ENCODE peak calls at places on chromosomes 2 and 18, in seven cellular contexts. G, L, P, W, T, O and N are unnamed samples.
A peak's percentile ranks its signal among the peaks of the same experiment; 100 is the strongest.

GRCh38 chr18:22563098-22563707 is 145.5 kb upstream of the CTAGE1 start:
- DNase-seq in G (peak; percentile 68), L (peak; percentile 94), P (peak; percentile 93), W (peak; percentile 89), T (peak; percentile 95), O (peak; percentile 62), N (peak; percentile 74)

GRCh38 chr2:68766378-68766845 is 31.8 kb downstream of the ARHGAP25 start:
- DNase-seq in G (no peak), L (peak; percentile 58), P (no peak), W (peak; percentile 66), T (peak; percentile 73), O (no peak), N (no peak)

GRCh38 chr2:192307530-192307929 is 112.8 kb upstream of the TMEFF2 start:
- DNase-seq in G (no peak), L (no peak), P (peak; percentile 6), W (no peak), T (peak; percentile 17), O (no peak), N (no peak)

GRCh38 chr18:74294526-74294925 is 2.8 kb upstream of the CYB5A start:
- DNase-seq in G (no peak), L (no peak), P (peak; percentile 35), W (no peak), T (no peak), O (no peak), N (no peak)

GRCh38 chr2:54897420-54898310 is 152.6 kb downstream of the RTN4 start:
- DNase-seq in G (no peak), L (no peak), P (no peak), W (no peak), T (no peak), O (no peak), N (no peak)

GRCh38 chr18:70931942-70932814 is 643.3 kb downstream of the SOCS6 start:
- DNase-seq in G (no peak), L (peak; percentile 59), P (peak; percentile 55), W (peak; percentile 58), T (peak; percentile 17), O (peak; percentile 3), N (no peak)

GRCh38 chr2:16588565-16588964 is 77.1 kb downstream of the CYRIA start:
- DNase-seq in G (no peak), L (no peak), P (no peak), W (no peak), T (no peak), O (no peak), N (no peak)

GRCh38 chr2:191202209-191202721 is 42.9 kb upstream of the MYO1B start:
- DNase-seq in G (no peak), L (peak; percentile 59), P (peak; percentile 87), W (no peak), T (peak; percentile 89), O (no peak), N (no peak)

DNA sequence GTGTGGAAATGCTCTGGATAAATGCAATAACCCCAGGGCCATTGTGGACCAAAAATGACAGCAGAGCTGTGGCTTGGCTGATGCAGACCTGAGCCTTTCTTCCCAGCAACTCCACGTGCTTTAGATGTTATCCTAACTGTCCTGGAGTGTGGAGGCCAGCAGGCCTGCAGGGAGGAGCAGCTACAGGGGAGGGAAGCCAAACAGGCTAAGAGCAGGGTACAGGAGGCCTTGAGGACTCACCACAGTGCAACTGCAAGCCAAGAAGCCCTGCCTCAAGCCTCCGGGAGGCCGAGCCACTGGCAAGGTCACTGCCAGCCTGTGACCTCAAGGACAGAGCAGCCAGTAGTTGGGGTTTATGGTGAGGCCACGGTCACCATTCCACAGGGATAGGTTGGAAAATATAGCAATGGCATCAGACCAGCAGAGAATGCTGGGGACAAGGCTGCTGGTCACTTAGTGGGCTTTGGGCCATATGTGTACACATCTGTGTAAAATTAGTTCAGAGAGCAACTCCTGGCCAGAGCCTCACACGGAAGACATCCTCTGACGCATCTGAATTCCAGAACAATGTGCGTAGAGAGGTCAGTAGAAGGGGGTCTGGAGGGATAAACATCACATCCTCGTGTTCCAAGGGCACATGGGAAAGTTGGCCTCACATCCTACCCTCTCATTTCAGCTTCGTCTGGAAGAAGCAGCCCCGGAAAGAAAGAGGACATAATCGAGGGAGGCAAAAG is 76.2 kb upstream of the UPP2 start:
- DNase-seq in G (no peak), L (peak; percentile 79), P (peak; percentile 40), W (no peak), T (peak; percentile 87), O (peak; percentile 11), N (no peak)
- H2AFZ ChIP-seq in G (peak overlapping the region; percentile 21), L (no peak overlapping the region), P (no peak overlapping the region), W (no peak overlapping the region), T (peak overlapping the region; percentile 68), O (no peak overlapping the region), N (no peak overlapping the region)

GRCh38 chr18:72742002-72742401 is 125.8 kb downstream of the NETO1 start:
- DNase-seq in G (no peak), L (no peak), P (no peak), W (no peak), T (no peak), O (no peak), N (no peak)

DNA sequence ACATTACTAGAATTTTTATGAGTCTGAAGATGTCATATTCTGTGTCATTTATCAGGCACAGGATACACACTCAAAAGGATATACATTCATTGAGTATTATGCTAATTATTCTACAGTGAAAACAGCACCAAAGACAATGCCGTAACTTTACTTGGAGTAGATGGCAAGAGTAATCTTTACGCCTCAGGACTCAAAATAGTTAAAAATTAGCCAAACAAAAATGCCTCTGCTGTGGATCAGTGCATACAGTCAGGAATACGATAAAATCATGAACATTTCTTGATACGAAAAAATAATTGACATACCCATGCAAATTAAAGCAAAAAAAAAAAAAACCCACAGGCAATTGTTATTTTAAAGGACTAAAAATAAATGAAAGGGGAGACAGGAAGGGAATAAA is 129.7 kb downstream of the NETO1 start:
- DNase-seq in G (no peak), L (no peak), P (no peak), W (no peak), T (no peak), O (no peak), N (no peak)
- H3K4me1 ChIP-seq in G (no peaks in the 10 kb centered on the region), L (no peaks in the 10 kb centered on the region), P (no peaks in the 10 kb centered on the region), W (no peaks in the 10 kb centered on the region), T (no peaks in the 10 kb centered on the region), O (no peaks in the 10 kb centered on the region), N (no peaks in the 10 kb centered on the region)

GRCh38 chr2:149741646-149742045 is 154.1 kb upstream of the MMADHC start:
- DNase-seq in G (no peak), L (peak; percentile 79), P (peak; percentile 86), W (no peak), T (peak; percentile 87), O (no peak), N (no peak)
- H2AFZ ChIP-seq in G (no peak overlapping the region), L (no peak overlapping the region), P (no peak overlapping the region), W (no peak overlapping the region), T (no peak overlapping the region), O (no peak overlapping the region), N (no peak overlapping the region)

DNA sequence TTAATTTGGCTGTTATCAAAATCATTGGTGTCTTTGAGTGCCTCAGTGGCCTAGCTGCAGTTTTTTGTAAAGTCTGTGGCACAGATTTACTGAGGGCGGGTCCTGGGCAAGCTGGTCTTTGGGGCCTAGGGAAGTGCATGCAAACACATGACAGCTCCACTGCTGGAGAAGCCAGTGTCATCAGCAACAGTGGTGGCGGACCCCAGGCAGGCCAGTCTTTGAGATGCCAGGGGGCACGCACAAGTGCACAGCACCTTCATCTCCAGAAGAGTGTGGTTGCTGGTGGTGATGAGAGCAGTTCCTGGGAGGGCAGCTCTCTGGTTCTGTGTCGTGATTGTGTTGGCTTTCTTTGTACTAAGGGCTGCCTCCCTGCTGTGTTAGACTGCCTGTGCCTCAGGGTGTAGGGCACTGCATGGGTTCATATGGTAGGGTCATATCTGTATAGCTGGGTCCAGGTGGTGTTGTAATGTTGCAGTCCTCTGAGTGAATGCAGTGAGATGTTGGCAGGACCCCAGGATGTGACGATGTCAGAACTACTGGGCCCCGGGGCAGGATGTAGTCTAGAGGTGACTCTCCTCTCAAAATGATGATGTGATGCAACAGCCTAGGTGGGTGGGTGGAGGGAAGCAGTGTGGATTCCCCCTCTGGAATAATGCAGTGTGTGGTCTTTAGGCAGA is 646.7 kb upstream of the CDH2 start:
- DNase-seq in G (no peak), L (no peak), P (peak; percentile 48), W (no peak), T (no peak), O (no peak), N (no peak)
- H3K4me1 ChIP-seq in G (no peaks in the 10 kb centered on the region), L (no peaks in the 10 kb centered on the region), P (no peaks in the 10 kb centered on the region), W (no peaks in the 10 kb centered on the region), T (no peaks in the 10 kb centered on the region), O (no peaks in the 10 kb centered on the region), N (no peaks in the 10 kb centered on the region)

GRCh38 chr2:181083140-181083539 is 102.7 kb downstream of the UBE2E3 start:
- DNase-seq in G (no peak), L (no peak), P (no peak), W (no peak), T (no peak), O (no peak), N (no peak)
- H2AFZ ChIP-seq in G (no peak overlapping the region), L (no peak overlapping the region), P (no peak overlapping the region), W (no peak overlapping the region), T (no peak overlapping the region), O (no peak overlapping the region), N (no peak overlapping the region)

DNA sequence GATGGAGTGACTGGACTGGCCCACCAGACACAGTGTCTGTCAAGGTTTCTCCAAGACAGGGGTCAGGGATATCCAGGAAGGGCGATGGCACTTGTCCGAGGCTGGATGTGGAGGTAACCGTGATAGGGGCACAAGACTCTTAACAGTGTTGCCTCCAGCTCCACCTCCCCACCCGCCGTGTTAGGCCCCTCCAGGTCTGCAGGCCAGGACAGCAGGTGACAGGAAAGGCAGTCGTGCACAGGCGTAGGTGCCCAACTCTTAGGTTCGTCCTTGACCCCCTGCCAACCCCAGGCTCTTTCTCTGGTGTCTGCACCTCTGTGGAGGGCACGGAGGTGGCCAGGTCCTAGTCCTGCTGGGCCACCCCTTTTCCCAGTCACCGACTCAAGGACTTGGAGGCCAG is 10.1 kb downstream of the ITM2C start:
- DNase-seq in G (no peak), L (no peak), P (no peak), W (no peak), T (no peak), O (no peak), N (no peak)
- H3K4me1 ChIP-seq in G (no peaks in the 10 kb centered on the region), L (no peaks in the 10 kb centered on the region), P (no peaks in the 10 kb centered on the region), W (peaks cover 33% of the 10 kb centered on the region), T (no peaks in the 10 kb centered on the region), O (no peaks in the 10 kb centered on the region), N (no peaks in the 10 kb centered on the region)